ENCODE peak calls at places on chromosomes 5 and 9, in five cellular contexts. U is psoas muscle, R is DMS153, E is T follicular helper cell, S is GM12891. Q is an unnamed sample.

GRCh38 chr9:23811633-23812032 is 14.4 kb downstream of the ELAVL2 start:
- DNase-seq in U (no peak), R (no peak), E (no peak), S (no peak), Q (no peak)

GRCh38 chr5:35804201-35804653 is 52.5 kb upstream of the IL7R start:
- DNase-seq in U (no peak), R (peak; percentile 54), E (no peak), S (no peak), Q (no peak)

GRCh38 chr9:131995382-131995781 is 84.3 kb downstream of the MED27 start:
- DNase-seq in U (no peak), R (no peak), E (no peak), S (no peak), Q (no peak)

GRCh38 chr5:134714537-134714936 is 23.8 kb upstream of the CAMLG start:
- DNase-seq in U (no peak), R (no peak), E (no peak), S (no peak), Q (no peak)

GRCh38 chr9:14238518-14238917 is 75.4 kb downstream of the NFIB start:
- DNase-seq in U (no peak), R (no peak), E (no peak), S (no peak), Q (no peak)

GRCh38 chr9:129962889-129963703 is 79.9 kb downstream of the FNBP1 start:
- DNase-seq in U (no peak), R (no peak), E (peak; percentile 69), S (peak; percentile 39), Q (peak; percentile 61)

GRCh38 chr9:115157245-115157674 is 39.3 kb upstream of the TNC start:
- DNase-seq in U (no peak), R (no peak), E (no peak), S (no peak), Q (no peak)

GRCh38 chr5:178241688-178242231 is 9.2 kb upstream of the PHYKPL start:
- DNase-seq in U (no peak), R (no peak), E (no peak), S (no peak), Q (no peak)

GRCh38 chr9:18849910-18850677 is 182.9 kb downstream of the SAXO1 start:
- DNase-seq in U (no peak), R (no peak), E (no peak), S (no peak), Q (no peak)

GRCh38 chr5:75335952-75336624 is 932 bp upstream of the HMGCR start:
- DNase-seq in U (no peak), R (peak; percentile 43), E (no peak), S (peak; percentile 17), Q (no peak)

Q was measured in CD4-positive, alpha-beta T cell.